ENCODE peak calls at places on chromosomes 13 and 19, in ten cellular contexts. H is upper lobe of right lung, N is body of pancreas, P is psoas muscle, C is fibroblast of pulmonary artery, Q is Peyer's patch, G is mucosa of descending colon, J is cardiac fibroblast, V is foreskin fibroblast, A is HFF-Myc. F is an unnamed sample.

GRCh38 chr13:114067886-114068722 is 64.3 kb downstream of the RASA3 start:
- DNase-seq in P (peak), C (no peak), Q (peak), G (no peak), V (no peak), J (no peak), A (no peak), H (peak), N (no peak), F (no peak)

GRCh38 chr13:26529441-26529840 is 28.0 kb upstream of the WASF3 start:
- DNase-seq in J (peak), P (no peak), H (no peak), C (peak), V (peak), Q (no peak), N (peak), G (peak), A (peak), F (peak)

GRCh38 chr19:47610902-47611301 is 2.0 kb downstream of the BICRA start:
- DNase-seq in J (no peak), Q (no peak), V (no peak), C (no peak), H (no peak), P (no peak), A (no peak), G (peak), N (no peak), F (no peak)

GRCh38 chr13:44474122-44474910 is 100.7 kb downstream of the SERP2 start:
- DNase-seq in H (no peak), N (no peak), P (no peak), G (no peak), C (peak), A (peak), J (peak), V (no peak), Q (no peak), F (peak)

GRCh38 chr13:38703255-38703654 is 16.4 kb downstream of the FREM2 start:
- DNase-seq in N (no peak), G (no peak), C (no peak), P (no peak), A (no peak), Q (no peak), V (no peak), J (no peak), H (no peak), F (no peak)

GRCh38 chr19:31408460-31409124 is 59.4 kb upstream of the TSHZ3 start:
- DNase-seq in P (no peak), Q (no peak), G (peak), C (peak), J (peak), H (no peak), A (peak), N (peak), V (peak), F (peak)

GRCh38 chr19:41872775-41873647 is 4.1 kb upstream of the CD79A start:
- DNase-seq in G (peak), A (no peak), N (peak), C (peak), V (peak), P (peak), H (peak), Q (peak), J (peak), F (peak)

GRCh38 chr13:33053397-33054066 is 37.3 kb downstream of the KL start:
- DNase-seq in G (no peak), A (no peak), N (no peak), P (no peak), C (no peak), J (no peak), Q (no peak), V (no peak), H (no peak), F (peak)

GRCh38 chr19:48946789-48947542 is 7.7 kb upstream of the BAX start:
- DNase-seq in C (no peak), G (no peak), H (no peak), N (no peak), J (no peak), A (no peak), V (no peak), Q (no peak), P (no peak), F (no peak)

GRCh38 chr19:54316746-54317107 is 3.8 kb upstream of the LILRA5 start:
- DNase-seq in N (peak), G (no peak), H (peak), J (no peak), Q (no peak), C (no peak), P (peak), V (no peak), A (no peak), F (no peak)

GRCh38 chr13:71290963-71291937 is 575.8 kb downstream of the DACH1 start:
- DNase-seq in P (no peak), Q (no peak), N (peak), A (no peak), J (peak), C (peak), H (no peak), V (peak), G (peak), F (peak)

GRCh38 chr19:35745328-35746086 is at the start of the genes PSENEN and U2AF1L4:
- DNase-seq in J (peak), G (peak), N (peak), P (peak), C (peak), H (peak), V (peak), Q (peak), A (peak), F (peak)

GRCh38 chr19:35744335-35744687 is 907 bp downstream of the U2AF1L4 start:
- DNase-seq in G (no peak), C (no peak), H (no peak), A (no peak), N (no peak), J (no peak), Q (no peak), P (no peak), V (no peak), F (no peak)

GRCh38 chr19:35743640-35744306 is 1.4 kb downstream of the U2AF1L4 start:
- DNase-seq in G (no peak), J (no peak), N (no peak), A (no peak), C (no peak), P (no peak), V (no peak), H (no peak), Q (no peak), F (no peak)

GRCh38 chr19:35746087-35746462 is 624 bp downstream of the PSENEN start:
- DNase-seq in V (no peak), A (no peak), P (no peak), Q (no peak), H (no peak), C (no peak), G (no peak), J (no peak), N (no peak), F (no peak)

DNA sequence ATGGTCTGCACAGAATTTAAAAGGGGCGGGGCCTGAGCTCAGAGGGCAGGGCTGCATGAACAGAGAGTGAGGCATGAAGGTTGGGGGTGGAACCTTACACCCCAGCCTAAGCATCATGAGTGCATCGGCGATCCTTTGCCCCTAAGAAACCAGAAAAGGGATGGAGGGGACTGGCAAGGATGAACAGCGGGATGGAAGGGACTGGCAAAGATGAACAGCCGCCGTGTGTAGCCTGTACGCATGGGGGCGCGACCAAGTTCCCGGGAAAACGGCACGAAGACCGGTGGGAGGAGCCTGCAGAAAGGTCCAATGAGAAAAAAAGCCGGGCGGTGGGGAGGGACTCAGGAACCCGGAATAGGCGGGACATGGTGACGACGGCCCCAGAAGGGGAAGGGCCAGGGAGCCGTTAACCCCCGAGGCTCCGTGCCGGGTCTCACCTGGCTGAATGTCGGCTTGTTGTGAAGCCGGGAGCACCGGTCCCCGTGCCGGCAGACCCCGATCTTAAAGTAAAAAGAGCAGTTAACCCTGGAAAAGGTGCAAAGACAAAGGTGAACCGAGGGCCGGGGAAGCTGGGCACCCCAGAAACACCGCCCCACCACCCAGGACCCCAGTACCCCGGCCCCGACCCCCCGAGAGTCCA is 410 bp downstream of the U2AF1L4 start:
- DNase-seq in C (peak), V (peak), N (peak), P (peak), G (peak), Q (peak), A (peak), J (peak), H (peak), F (peak)
- H3K4me3 ChIP-seq in C (peak), V (peak), N (peak), P (peak), G (peak), Q (peak), A (peak), J (peak), H (peak), F (peak)

GRCh38 chr19:13277104-13277809 is 127.0 kb downstream of the IER2 start:
- DNase-seq in P (peak), H (no peak), J (peak), Q (peak), N (peak), G (peak), A (peak), V (peak), C (peak), F (peak)
- TF ChIP-seq CTCF in P (peak), H (peak), J (peak), Q (peak), N (peak), G (peak), A (peak), V (peak), C (peak), F (peak)

DNA sequence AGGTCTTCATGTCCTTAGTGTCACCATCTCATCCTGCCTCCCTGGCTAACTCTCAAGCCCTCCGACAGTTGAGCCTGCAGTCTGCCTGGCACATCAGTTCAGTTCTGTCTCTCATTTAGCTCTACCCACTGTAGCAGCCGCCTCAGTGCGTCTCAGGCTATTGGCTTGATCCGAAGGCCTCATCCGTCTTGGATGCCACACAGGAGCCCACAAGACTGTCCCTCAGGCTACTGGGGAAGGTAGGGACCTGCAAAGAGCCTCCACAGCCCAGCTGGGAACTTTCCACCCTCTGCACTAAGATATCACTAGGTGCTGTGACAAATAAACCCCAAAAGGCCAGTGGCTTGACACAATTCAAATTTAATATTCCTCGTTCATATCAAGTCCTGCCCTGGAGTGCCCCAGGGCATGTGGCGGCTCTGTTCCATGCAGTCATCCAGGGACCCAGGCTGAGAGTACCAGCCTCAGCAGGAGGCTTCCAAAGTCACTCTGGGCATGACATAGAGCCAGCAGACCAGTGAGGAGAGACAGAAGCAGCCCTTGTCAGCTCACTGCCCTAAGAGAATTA is 5.7 kb downstream of the VSTM2B start:
- DNase-seq in N (no peak), A (no peak), V (no peak), G (no peak), J (no peak), C (no peak), H (peak), Q (no peak), P (no peak), F (no peak)
- H3K4me3 ChIP-seq in N (no peak), A (no peak), V (no peak), G (no peak), J (no peak), C (no peak), H (no peak), Q (no peak), P (no peak), F (no peak)

GRCh38 chr19:36488816-36489138 is 584 bp downstream of the ZNF566 start:
- DNase-seq in J (peak), C (no peak), Q (peak), P (no peak), H (no peak), A (peak), V (peak), G (no peak), N (peak), F (peak)

GRCh38 chr19:36488118-36488815 is 1.1 kb downstream of the ZNF566 start:
- DNase-seq in G (no peak), H (no peak), A (no peak), N (no peak), J (no peak), C (no peak), P (no peak), V (no peak), Q (no peak), F (no peak)

GRCh38 chr19:36489920-36490415 is 607 bp upstream of the ZNF566 start:
- DNase-seq in N (peak), C (peak), J (peak), V (peak), H (no peak), P (peak), Q (peak), G (peak), A (peak), F (peak)

GRCh38 chr19:36483653-36484052 is 5.7 kb downstream of the ZNF566 start:
- DNase-seq in G (no peak), P (no peak), V (no peak), A (no peak), C (no peak), N (no peak), Q (no peak), J (no peak), H (no peak), F (no peak)

DNA sequence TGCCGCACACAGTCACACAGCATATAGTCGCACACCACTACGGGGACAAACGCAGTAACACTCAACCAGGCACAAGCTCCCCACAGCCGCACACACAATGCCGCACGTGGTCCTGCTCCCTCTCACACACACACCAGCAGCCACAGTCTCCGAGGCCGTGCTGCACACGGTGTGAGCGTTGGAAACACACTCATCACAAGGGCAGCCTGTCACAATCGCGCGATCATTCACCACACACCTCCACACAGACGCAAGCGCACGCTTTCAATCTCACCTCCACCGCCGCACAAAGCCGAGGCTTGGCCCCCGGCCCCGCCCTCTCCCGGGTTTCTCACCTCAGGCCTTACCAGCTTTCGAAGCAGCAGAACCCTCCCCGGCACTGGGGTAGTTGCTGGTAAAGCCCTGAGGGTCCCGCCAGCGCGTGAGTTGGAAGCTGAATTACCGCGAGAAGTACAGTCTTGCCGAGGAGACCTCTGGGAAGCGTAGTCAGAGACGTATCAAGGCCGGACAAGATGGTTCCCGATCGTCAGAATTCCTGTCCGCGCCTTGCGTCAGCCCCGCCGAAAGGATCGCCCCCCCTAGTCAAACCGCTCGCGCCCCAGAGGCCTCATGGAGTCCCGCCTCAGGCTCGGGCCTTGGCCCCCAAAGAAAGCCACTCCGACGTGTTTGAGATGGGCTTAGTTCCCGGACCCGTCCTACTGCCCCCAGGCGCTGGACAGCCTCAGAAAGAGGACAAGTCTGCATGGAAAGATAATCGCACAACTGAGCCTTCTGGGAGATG is at the start of gene ZNF566:
- DNase-seq in G (peak), Q (peak), V (peak), A (peak), H (peak), P (peak), J (peak), C (peak), N (peak), F (peak)
- TF ChIP-seq CTCF in G (no peak), Q (no peak), V (no peak), A (no peak), H (peak), P (no peak), J (no peak), C (no peak), N (no peak), F (peak)

GRCh38 chr19:36605101-36605838 is at the start of gene ZNF382:
- DNase-seq in J (peak), G (peak), Q (peak), N (peak), A (no peak), V (peak), C (peak), P (peak), H (peak), F (peak)

GRCh38 chr19:36604656-36605100 is 435 bp upstream of the ZNF382 start:
- DNase-seq in V (peak), N (peak), Q (peak), C (peak), J (peak), A (no peak), H (peak), P (peak), G (peak), F (peak)

DNA sequence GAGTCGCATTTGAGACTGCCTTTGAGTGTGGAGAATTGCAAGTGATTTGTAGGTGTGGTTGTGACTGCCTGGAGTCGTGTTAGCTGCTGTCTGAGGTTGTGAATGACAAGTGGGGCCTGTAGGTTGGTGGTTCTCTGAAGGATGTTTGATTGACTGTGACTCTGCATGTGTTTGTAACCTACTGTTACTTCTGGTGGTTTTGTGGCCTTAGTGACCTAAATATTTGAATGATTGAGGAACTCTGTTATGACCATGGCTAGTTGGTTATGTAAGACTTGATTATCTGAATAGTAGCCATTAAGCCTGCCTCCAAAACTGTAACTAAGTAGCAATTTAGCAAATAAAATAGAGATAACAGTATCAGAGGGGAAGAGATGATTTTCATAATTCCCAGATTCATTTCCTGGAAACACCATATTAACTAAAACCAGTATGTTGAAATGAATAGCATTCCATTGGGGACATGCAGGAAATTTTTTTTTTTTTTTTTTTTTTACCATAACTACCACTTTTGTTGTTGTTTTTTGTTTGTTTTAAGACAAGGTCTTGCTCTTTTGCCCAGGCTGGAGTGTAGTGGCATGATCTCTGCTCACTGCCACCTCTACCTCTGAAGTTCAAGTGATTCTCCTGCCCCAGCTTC is 846 bp downstream of the ZNF382 start:
- DNase-seq in P (no peak), H (no peak), N (no peak), Q (no peak), G (no peak), A (no peak), J (peak), V (no peak), C (peak), F (peak)
- H3K4me3 ChIP-seq in P (peak), H (peak), N (no peak), Q (peak), G (no peak), A (peak), J (peak), V (peak), C (peak), F (peak)

GRCh38 chr13:51444922-51445321 is 7.9 kb downstream of the INTS6 start:
- DNase-seq in Q (no peak), V (peak), C (peak), A (no peak), P (no peak), H (no peak), J (peak), N (no peak), G (no peak), F (peak)
- TF ChIP-seq CTCF in Q (no peak), V (peak), C (peak), A (no peak), P (no peak), H (peak), J (no peak), N (peak), G (no peak), F (peak)

DNA sequence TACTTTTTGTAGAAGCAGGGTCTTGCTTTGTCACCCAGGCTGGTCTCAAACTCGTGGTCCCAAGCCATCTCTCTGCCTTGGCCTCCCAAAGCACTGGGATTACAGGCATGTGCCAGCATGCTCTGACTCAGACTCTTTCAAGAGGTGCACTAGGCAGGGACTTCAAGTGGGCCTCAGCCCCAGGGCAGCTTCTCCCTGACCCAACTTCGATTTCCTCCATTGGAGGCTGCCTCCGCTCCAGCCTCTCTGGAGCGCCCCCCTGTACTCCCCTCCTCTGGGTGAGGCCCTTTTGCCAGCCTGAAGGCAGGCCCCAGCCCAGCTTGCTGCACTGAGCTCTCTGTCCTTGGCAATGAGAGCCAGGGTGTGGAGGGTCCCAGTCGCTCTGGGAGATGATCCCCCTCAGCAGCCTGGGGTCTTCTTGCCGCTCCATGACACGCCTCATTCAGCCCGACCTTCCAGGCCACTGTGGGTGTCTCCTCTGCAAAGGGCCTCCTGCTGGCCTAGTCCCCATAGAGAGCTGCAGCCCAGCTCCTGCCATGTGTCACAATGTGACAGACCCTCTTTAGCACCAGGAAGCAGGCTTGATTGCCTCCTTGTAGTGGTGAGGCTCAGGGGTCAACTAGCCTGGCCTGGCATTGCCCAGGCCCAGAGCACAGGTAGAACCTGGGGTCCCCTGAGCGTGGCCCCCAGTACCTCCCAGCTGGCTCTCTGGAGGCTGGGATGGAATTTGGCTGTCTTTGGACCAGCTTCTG is 16.4 kb downstream of the CARM1 start:
- DNase-seq in C (no peak), N (no peak), V (peak), G (no peak), P (no peak), H (no peak), J (no peak), A (no peak), Q (no peak), F (no peak)
- H3K4me3 ChIP-seq in C (no peak), N (no peak), V (no peak), G (no peak), P (no peak), H (no peak), J (no peak), A (no peak), Q (no peak), F (no peak)

GRCh38 chr13:111093634-111094033 is 21.5 kb upstream of the ARHGEF7 start:
- DNase-seq in N (no peak), Q (no peak), J (no peak), H (no peak), A (no peak), C (no peak), G (no peak), V (no peak), P (no peak), F (no peak)

GRCh38 chr13:111095031-111095840 is 19.9 kb upstream of the ARHGEF7 start:
- DNase-seq in P (no peak), G (no peak), N (no peak), H (peak), Q (no peak), A (no peak), V (no peak), J (no peak), C (no peak), F (no peak)

GRCh38 chr13:111095911-111096501 is 19.1 kb upstream of the ARHGEF7 start:
- DNase-seq in A (no peak), J (no peak), G (no peak), N (no peak), V (no peak), P (no peak), C (no peak), H (no peak), Q (no peak), F (no peak)

GRCh38 chr13:111099292-111099691 is 15.8 kb upstream of the ARHGEF7 start:
- DNase-seq in V (no peak), P (no peak), A (no peak), H (no peak), Q (no peak), J (no peak), N (no peak), G (no peak), C (no peak), F (no peak)
- TF ChIP-seq CTCF in V (no peak), P (no peak), A (no peak), H (no peak), Q (no peak), J (no peak), N (no peak), G (no peak), C (no peak), F (no peak)

F was measured in AG10803.